ENCODE peak calls at places on chromosomes 6 and 20, in six cellular contexts. O is K562, K is endothelial cell of umbilical vein, L is AG04450, Y is GM23338, W is Peyer's patch. M is an unnamed sample.
A peak's percentile ranks its signal among the peaks of the same experiment; 100 is the strongest.

GRCh38 chr6:157186785-157187181 is 136.5 kb downstream of the TMEM242 start:
- DNase-seq in O (no peak), K (no peak), L (no peak), Y (no peak), W (no peak), M (no peak)

GRCh38 chr6:63804381-63804956 is 168.9 kb downstream of the PHF3 start:
- DNase-seq in O (no peak), K (peak; percentile 55), L (peak; percentile 56), Y (no peak), W (no peak), M (no peak)

GRCh38 chr6:28081486-28081751 is 1.1 kb downstream of the ZNF165 start:
- DNase-seq in O (peak; percentile 32), K (no peak), L (no peak), Y (no peak), W (no peak), M (no peak)

GRCh38 chr6:31697555-31697954 is 5.6 kb downstream of the ABHD16A start:
- DNase-seq in O (no peak), K (no peak), L (no peak), Y (no peak), W (no peak), M (no peak)

GRCh38 chr6:155185544-155185943 is 78.3 kb upstream of the CLDN20 start:
- DNase-seq in O (no peak), K (peak; percentile 25), L (no peak), Y (peak; percentile 59), W (no peak), M (no peak)

GRCh38 chr6:21188505-21189223 is 404.9 kb upstream of the SOX4 start:
- DNase-seq in O (no peak), K (peak; percentile 64), L (no peak), Y (no peak), W (no peak), M (no peak)

GRCh38 chr6:6315660-6316059 is 4.8 kb downstream of the F13A1 start:
- DNase-seq in O (peak; percentile 40), K (peak; percentile 46), L (no peak), Y (peak; percentile 79), W (no peak), M (no peak)

GRCh38 chr6:106199998-106200397 is 113.9 kb downstream of the PRDM1 start:
- DNase-seq in O (no peak), K (no peak), L (peak; percentile 63), Y (no peak), W (no peak), M (no peak)

GRCh38 chr6:35280903-35281302 is 16.7 kb upstream of the DEF6 start:
- DNase-seq in O (no peak), K (peak; percentile 54), L (no peak), Y (no peak), W (no peak), M (no peak)

GRCh38 chr20:910132-910839 is 5.8 kb downstream of the ANGPT4 start:
- DNase-seq in O (no peak), K (no peak), L (no peak), Y (no peak), W (no peak), M (no peak)

GRCh38 chr6:112044856-112045255 is 9.0 kb upstream of the CCN6 start:
- DNase-seq in O (no peak), K (no peak), L (peak; percentile 67), Y (no peak), W (no peak), M (no peak)
- TF ChIP-seq CTCF in O (no peak), K (no peak), L (no peak), Y (no peak), W (no peak), M (no peak)

GRCh38 chr20:10864076-10864672 is 190.4 kb upstream of the JAG1 start:
- DNase-seq in O (no peak), K (no peak), L (no peak), Y (peak; percentile 32), W (peak; percentile 86), M (peak; percentile 73)
- H3K4me3 ChIP-seq in O (no peak overlapping the region), K (no peak overlapping the region), L (no peak overlapping the region), Y (no peak overlapping the region), W (peak overlapping the region; percentile 23), M (no peak overlapping the region)

GRCh38 chr6:166167258-166167731 is 356 bp downstream of the TBXT start:
- DNase-seq in O (no peak), K (no peak), L (no peak), Y (peak; percentile 78), W (no peak), M (no peak)
- H3K27me3 ChIP-seq in O (peaks cover 31% of the 10 kb centered on the region), K (peaks cover 58% of the 10 kb centered on the region), L (peaks cover 62% of the 10 kb centered on the region), Y (peaks cover 98% of the 10 kb centered on the region), W (no peaks in the 10 kb centered on the region), M (peaks cover 92% of the 10 kb centered on the region)

DNA sequence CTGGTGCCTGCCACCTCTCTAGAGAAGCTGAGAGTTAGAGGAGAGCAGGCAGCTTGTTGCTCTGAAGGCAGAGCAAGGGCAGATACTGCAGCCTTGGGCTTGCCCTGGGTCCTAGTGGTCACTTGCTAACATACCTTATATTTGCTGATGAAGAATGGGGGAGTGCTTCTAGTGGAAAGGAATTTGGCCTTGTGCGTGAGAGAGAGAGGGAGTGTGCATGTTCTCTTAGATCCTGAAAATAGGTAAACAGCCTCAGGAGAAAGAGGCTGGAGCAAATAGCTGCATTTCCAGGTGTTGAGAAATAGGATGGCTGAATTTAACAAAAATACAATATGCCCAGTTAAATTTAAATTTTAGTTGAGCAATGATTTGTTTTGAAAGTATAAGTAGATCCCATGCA is 724.5 kb upstream of the FLRT3 start:
- DNase-seq in O (no peak), K (no peak), L (no peak), Y (peak; percentile 59), W (no peak), M (no peak)
- TF ChIP-seq CTCF in O (no peak), K (no peak), L (no peak), Y (no peak), W (no peak), M (no peak)

DNA sequence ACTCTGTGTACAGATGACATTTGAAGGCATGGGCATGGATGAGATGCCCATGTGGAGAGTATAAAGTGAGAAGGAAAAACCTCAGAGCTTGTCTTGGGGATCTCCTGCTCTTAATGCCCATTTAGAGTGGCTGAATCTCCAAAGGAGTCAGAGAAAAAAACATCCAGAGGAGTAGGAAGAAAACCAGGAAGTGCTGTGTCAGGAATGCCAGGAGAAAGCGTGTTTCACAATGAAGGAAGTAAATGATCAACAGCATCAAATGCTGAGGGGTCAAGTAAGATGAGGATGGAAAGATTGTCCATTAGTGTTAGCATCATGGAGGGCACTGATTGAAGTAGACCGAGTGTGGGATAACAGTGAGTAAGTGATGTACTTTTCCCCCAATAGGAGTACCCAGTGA is 56.1 kb downstream of the FIG4 start:
- DNase-seq in O (no peak), K (no peak), L (no peak), Y (no peak), W (no peak), M (no peak)
- H3K4me3 ChIP-seq in O (no peak overlapping the region), K (no peak overlapping the region), L (no peak overlapping the region), Y (no peak overlapping the region), W (no peak overlapping the region), M (no peak overlapping the region)

DNA sequence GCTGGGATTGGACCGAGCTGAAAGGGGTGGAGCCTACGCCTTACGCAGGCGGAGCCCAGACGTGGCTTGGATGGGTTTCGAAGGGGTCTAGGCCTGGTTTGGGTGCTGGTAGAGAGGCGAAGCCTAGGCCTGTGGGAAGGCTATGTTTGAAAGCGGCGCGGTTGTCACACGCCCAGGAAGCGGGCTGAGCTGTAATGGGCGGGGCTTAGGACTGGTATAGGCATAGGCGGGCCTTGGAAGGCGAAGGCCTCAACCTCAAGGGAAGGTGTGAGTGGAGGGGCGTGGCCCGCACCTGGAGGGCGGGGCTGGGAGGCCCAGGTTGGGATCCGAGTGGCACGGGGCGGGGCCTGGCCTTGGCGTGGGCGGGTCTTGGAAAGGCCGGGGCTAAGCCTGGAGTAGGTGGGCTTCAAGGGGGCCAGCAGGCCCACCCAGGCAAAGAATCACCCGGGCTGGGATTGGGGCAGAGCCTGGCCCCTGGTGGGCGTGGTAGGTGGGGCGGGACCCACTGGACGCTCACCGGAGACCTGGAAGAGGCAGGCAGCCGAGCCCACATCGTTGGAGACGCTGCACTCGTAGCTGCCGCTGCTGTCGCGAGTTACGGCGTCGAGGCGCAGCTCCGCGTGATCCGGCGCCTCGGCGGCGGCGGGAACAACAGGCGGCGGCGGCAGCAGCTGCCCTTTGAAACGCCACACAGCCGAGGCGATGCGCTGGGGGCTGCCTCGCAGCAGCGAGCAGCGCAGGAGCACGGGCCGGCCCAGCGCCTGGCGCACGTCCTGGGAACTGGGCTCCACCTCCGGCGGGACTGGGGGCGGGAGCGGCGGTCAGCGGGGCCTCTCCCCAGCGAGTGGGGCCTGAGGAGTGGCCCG is 49.0 kb downstream of the MDGA1 start:
- DNase-seq in O (peak; percentile 72), K (no peak), L (no peak), Y (peak; percentile 98), W (no peak), M (peak; percentile 70)
- H3K27me3 ChIP-seq in O (no peaks in the 10 kb centered on the region), K (peaks cover 14% of the 10 kb centered on the region), L (peaks cover 6% of the 10 kb centered on the region), Y (peaks cover 45% of the 10 kb centered on the region), W (no peaks in the 10 kb centered on the region), M (peaks cover 24% of the 10 kb centered on the region)